ENCODE peak calls at places on chromosomes 4 and X, in four cellular contexts. One of them, this sample, is unnamed.

GRCh38 chr4:57055873-57056272 is 54.3 kb downstream of the IGFBP7 start:
- DNase-seq in effector memory CD4-positive, alpha-beta T cell: no peak
- DNase-seq in caudate nucleus: no peak
- DNase-seq in upper lobe of right lung: no peak
- DNase-seq in this sample: no peak

GRCh38 chrX:68443155-68443868 is 10.0 kb upstream of the OPHN1 start:
- DNase-seq in effector memory CD4-positive, alpha-beta T cell: no peak
- DNase-seq in caudate nucleus: no peak
- DNase-seq in upper lobe of right lung: no peak
- DNase-seq in this sample: peak; percentile 52

GRCh38 chrX:13837290-13837745 is 20.4 kb upstream of the GPM6B start:
- DNase-seq in effector memory CD4-positive, alpha-beta T cell: no peak
- DNase-seq in caudate nucleus: peak; percentile 18
- DNase-seq in upper lobe of right lung: no peak
- DNase-seq in this sample: no peak

GRCh38 chrX:79592259-79592658 is 225.1 kb upstream of the ITM2A start:
- DNase-seq in effector memory CD4-positive, alpha-beta T cell: no peak
- DNase-seq in caudate nucleus: no peak
- DNase-seq in upper lobe of right lung: no peak
- DNase-seq in this sample: no peak

GRCh38 chr4:94724016-94724415 is 33.7 kb upstream of the BMPR1B start:
- DNase-seq in effector memory CD4-positive, alpha-beta T cell: no peak
- DNase-seq in caudate nucleus: no peak
- DNase-seq in upper lobe of right lung: no peak
- DNase-seq in this sample: no peak

GRCh38 chr4:98794565-98795205 is 134.2 kb downstream of the EIF4E start:
- DNase-seq in effector memory CD4-positive, alpha-beta T cell: no peak
- DNase-seq in caudate nucleus: no peak
- DNase-seq in upper lobe of right lung: no peak
- DNase-seq in this sample: no peak

GRCh38 chr4:76723916-76724315 is 174.0 kb downstream of the SOWAHB start:
- DNase-seq in effector memory CD4-positive, alpha-beta T cell: no peak
- DNase-seq in caudate nucleus: no peak
- DNase-seq in upper lobe of right lung: no peak
- DNase-seq in this sample: peak; percentile 93

GRCh38 chr4:56400560-56400959 is 13.3 kb upstream of the AASDH start:
- DNase-seq in effector memory CD4-positive, alpha-beta T cell: no peak
- DNase-seq in caudate nucleus: no peak
- DNase-seq in upper lobe of right lung: no peak
- DNase-seq in this sample: no peak

GRCh38 chrX:21056636-21057035 is 317.6 kb upstream of the CNKSR2 start:
- DNase-seq in effector memory CD4-positive, alpha-beta T cell: no peak
- DNase-seq in caudate nucleus: no peak
- DNase-seq in upper lobe of right lung: no peak
- DNase-seq in this sample: no peak

GRCh38 chr4:99300934-99301333 is 10.1 kb upstream of the ADH1A start:
- DNase-seq in effector memory CD4-positive, alpha-beta T cell: no peak
- DNase-seq in caudate nucleus: no peak
- DNase-seq in upper lobe of right lung: peak; percentile 72
- DNase-seq in this sample: no peak

GRCh38 chrX:32744906-32745305 is 466.4 kb downstream of the DMD start:
- DNase-seq in effector memory CD4-positive, alpha-beta T cell: no peak
- DNase-seq in caudate nucleus: no peak
- DNase-seq in upper lobe of right lung: no peak
- DNase-seq in this sample: no peak

GRCh38 chrX:72045552-72046277 is 86.0 kb downstream of the RTL5 start:
- DNase-seq in effector memory CD4-positive, alpha-beta T cell: no peak
- DNase-seq in caudate nucleus: no peak
- DNase-seq in upper lobe of right lung: no peak
- DNase-seq in this sample: peak; percentile 13

GRCh38 chr4:188023682-188024081 is 28.1 kb downstream of the ZFP42 start:
- DNase-seq in effector memory CD4-positive, alpha-beta T cell: no peak
- DNase-seq in caudate nucleus: no peak
- DNase-seq in upper lobe of right lung: no peak
- DNase-seq in this sample: peak; percentile 33

GRCh38 chr4:140109626-140110213 is 44.3 kb downstream of the MAML3 start:
- DNase-seq in effector memory CD4-positive, alpha-beta T cell: no peak
- DNase-seq in caudate nucleus: no peak
- DNase-seq in upper lobe of right lung: no peak
- DNase-seq in this sample: no peak

GRCh38 chrX:38277802-38278201 is 49.5 kb downstream of the RPGR start:
- DNase-seq in effector memory CD4-positive, alpha-beta T cell: no peak
- DNase-seq in caudate nucleus: no peak
- DNase-seq in upper lobe of right lung: no peak
- DNase-seq in this sample: peak; percentile 6

GRCh38 chr4:23130845-23131244 is 438.1 kb downstream of the GBA3 start:
- DNase-seq in effector memory CD4-positive, alpha-beta T cell: no peak
- DNase-seq in caudate nucleus: no peak
- DNase-seq in upper lobe of right lung: no peak
- DNase-seq in this sample: no peak

GRCh38 chrX:154840856-154841255 is 6.4 kb upstream of the SMIM9 start:
- DNase-seq in effector memory CD4-positive, alpha-beta T cell: no peak
- DNase-seq in caudate nucleus: no peak
- DNase-seq in upper lobe of right lung: no peak
- DNase-seq in this sample: peak; percentile 62

GRCh38 chr4:83112678-83113428 is 1.7 kb downstream of the PLAC8 start:
- DNase-seq in effector memory CD4-positive, alpha-beta T cell: no peak
- DNase-seq in caudate nucleus: no peak
- DNase-seq in upper lobe of right lung: no peak
- DNase-seq in this sample: no peak

GRCh38 chr4:186204103-186204559 is 12.8 kb downstream of the CYP4V2 start:
- DNase-seq in effector memory CD4-positive, alpha-beta T cell: peak; percentile 65
- DNase-seq in caudate nucleus: no peak
- DNase-seq in upper lobe of right lung: no peak
- DNase-seq in this sample: peak; percentile 82

GRCh38 chr4:152064753-152065152 is 303.9 kb upstream of the GATB start:
- DNase-seq in effector memory CD4-positive, alpha-beta T cell: no peak
- DNase-seq in caudate nucleus: no peak
- DNase-seq in upper lobe of right lung: no peak
- DNase-seq in this sample: no peak

GRCh38 chr4:74583066-74583700 is 138.2 kb downstream of the AREG start:
- DNase-seq in effector memory CD4-positive, alpha-beta T cell: no peak
- DNase-seq in caudate nucleus: no peak
- DNase-seq in upper lobe of right lung: no peak
- DNase-seq in this sample: peak; percentile 2

GRCh38 chr4:141659539-141659938 is 23.2 kb downstream of the IL15 start:
- DNase-seq in effector memory CD4-positive, alpha-beta T cell: no peak
- DNase-seq in caudate nucleus: no peak
- DNase-seq in upper lobe of right lung: no peak
- DNase-seq in this sample: no peak

GRCh38 chr4:166422475-166422874 is 549.4 kb downstream of the TLL1 start:
- DNase-seq in effector memory CD4-positive, alpha-beta T cell: no peak
- DNase-seq in caudate nucleus: no peak
- DNase-seq in upper lobe of right lung: no peak
- DNase-seq in this sample: no peak

GRCh38 chrX:16516473-16516872 is 133.5 kb upstream of the S100G start:
- DNase-seq in effector memory CD4-positive, alpha-beta T cell: no peak
- DNase-seq in caudate nucleus: no peak
- DNase-seq in upper lobe of right lung: no peak
- DNase-seq in this sample: no peak

GRCh38 chrX:40281341-40282005 is 183.7 kb upstream of the BCOR start:
- DNase-seq in effector memory CD4-positive, alpha-beta T cell: no peak
- DNase-seq in caudate nucleus: no peak
- DNase-seq in upper lobe of right lung: no peak
- DNase-seq in this sample: no peak

GRCh38 chr4:90960433-90960832 is 833.2 kb downstream of the CCSER1 start:
- DNase-seq in effector memory CD4-positive, alpha-beta T cell: no peak
- DNase-seq in caudate nucleus: no peak
- DNase-seq in upper lobe of right lung: no peak
- DNase-seq in this sample: no peak

GRCh38 chr4:37993806-37994205 is 33.6 kb downstream of the PTTG2 start:
- DNase-seq in effector memory CD4-positive, alpha-beta T cell: no peak
- DNase-seq in caudate nucleus: no peak
- DNase-seq in upper lobe of right lung: no peak
- DNase-seq in this sample: no peak

GRCh38 chr4:158914178-158914577 is 145.4 kb downstream of the FNIP2 start:
- DNase-seq in effector memory CD4-positive, alpha-beta T cell: no peak
- DNase-seq in caudate nucleus: no peak
- DNase-seq in upper lobe of right lung: no peak
- DNase-seq in this sample: no peak

GRCh38 chr4:2255501-2256155 is 6.3 kb downstream of the MXD4 start:
- DNase-seq in effector memory CD4-positive, alpha-beta T cell: no peak
- DNase-seq in caudate nucleus: no peak
- DNase-seq in upper lobe of right lung: peak; percentile 67
- DNase-seq in this sample: no peak

This sample was measured in SW480.